ENCODE peak calls at places on chromosomes 5 and 9, in six cellular contexts. F is PC-9, A is fibroblast of the aortic adventitia, T is A673, Y is dorsolateral prefrontal cortex, I is adrenal gland. M is an unnamed sample.

GRCh38 chr5:179484201-179484600 is 66.2 kb upstream of the RUFY1 start:
- DNase-seq in A (no peak), Y (no peak), T (no peak), I (no peak), F (no peak), M (no peak)

GRCh38 chr5:568061-568781 is 43.9 kb upstream of the CEP72 start:
- DNase-seq in T (no peak), A (no peak), Y (no peak), F (no peak), I (no peak), M (no peak)

GRCh38 chr9:127905788-127906191 is 6.4 kb upstream of the ST6GALNAC6 start:
- DNase-seq in A (no peak), T (no peak), F (no peak), Y (no peak), I (no peak), M (no peak)

GRCh38 chr5:83055166-83055565 is 22.0 kb downstream of the TMEM167A start:
- DNase-seq in T (no peak), I (no peak), F (no peak), Y (no peak), A (no peak), M (no peak)

GRCh38 chr9:120783611-120784047 is 9.6 kb downstream of the FBXW2 start:
- DNase-seq in T (peak; percentile 54), I (no peak), A (peak; percentile 62), Y (no peak), F (peak; percentile 96), M (peak; percentile 58)

GRCh38 chr5:99453181-99453580 is 524.4 kb upstream of the CHD1 start:
- DNase-seq in A (no peak), I (no peak), T (no peak), Y (no peak), F (no peak), M (no peak)

GRCh38 chr9:22142681-22143080 is 133.6 kb upstream of the CDKN2B start:
- DNase-seq in T (no peak), A (peak; percentile 53), F (no peak), I (no peak), Y (no peak), M (peak; percentile 50)

GRCh38 chr9:27195191-27195590 is 86.2 kb downstream of the TEK start:
- DNase-seq in A (no peak), I (no peak), T (no peak), F (no peak), Y (no peak), M (no peak)

GRCh38 chr5:147791181-147791580 is 8.7 kb upstream of the JAKMIP2 start:
- DNase-seq in I (no peak), Y (no peak), T (no peak), F (no peak), A (no peak), M (no peak)

GRCh38 chr5:59246470-59247250 is 646.9 kb downstream of the PDE4D start:
- DNase-seq in T (no peak), F (no peak), A (no peak), Y (no peak), I (no peak), M (peak; percentile 15)

GRCh38 chr9:70113403-70114022 is 69.9 kb downstream of the MAMDC2 start:
- DNase-seq in Y (peak; percentile 50), I (peak; percentile 62), T (peak; percentile 60), F (no peak), A (peak; percentile 76), M (peak; percentile 77)

GRCh38 chr5:81851481-81852178 is 100.7 kb upstream of the SSBP2 start:
- DNase-seq in T (peak; percentile 98), I (peak; percentile 96), Y (peak; percentile 97), F (peak; percentile 81), A (peak; percentile 97), M (peak; percentile 98)

GRCh38 chr5:81852277-81853004 is 101.5 kb upstream of the SSBP2 start:
- DNase-seq in I (no peak), T (peak; percentile 21), F (peak; percentile 74), A (peak; percentile 43), Y (no peak), M (peak; percentile 28)

GRCh38 chr5:81854915-81855314 is 104.0 kb upstream of the SSBP2 start:
- DNase-seq in T (peak; percentile 19), F (no peak), Y (no peak), I (no peak), A (peak; percentile 16), M (no peak)

GRCh38 chr5:81854485-81854884 is 103.6 kb upstream of the SSBP2 start:
- DNase-seq in T (peak; percentile 51), Y (no peak), A (no peak), F (no peak), I (no peak), M (peak; percentile 10)

GRCh38 chr5:81853005-81853357 is 102.1 kb upstream of the SSBP2 start:
- DNase-seq in A (no peak), T (no peak), Y (no peak), F (no peak), I (no peak), M (no peak)
- H3K4me3 ChIP-seq in A (peak overlapping the region; percentile 63), T (peak overlapping the region; percentile 37), Y (peak overlapping the region; percentile 70), F (peak overlapping the region; percentile 62), I (no peak overlapping the region), M (no peak overlapping the region)

DNA sequence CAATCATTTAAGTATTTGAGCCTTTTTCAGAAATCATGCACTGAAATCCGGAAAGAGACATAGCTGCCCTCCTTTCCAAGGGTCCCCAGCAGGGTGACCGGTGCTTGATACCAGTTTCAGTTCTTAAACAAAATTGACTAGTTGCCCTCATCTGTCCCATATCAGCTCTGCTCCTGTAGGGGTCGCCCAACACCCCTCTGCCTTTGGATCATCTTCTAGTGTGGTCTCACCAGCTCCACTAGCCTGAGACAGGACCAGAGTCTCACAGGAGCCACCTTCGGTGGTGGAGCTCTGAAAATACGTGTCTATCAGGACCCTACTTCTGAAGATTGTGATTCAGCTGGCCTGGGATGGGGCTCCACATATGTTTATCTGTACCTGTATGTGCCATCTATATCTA is 428.2 kb downstream of the ENC1 start:
- DNase-seq in T (peak; percentile 56), Y (no peak), F (no peak), I (no peak), A (peak; percentile 16), M (peak; percentile 52)
- TF ChIP-seq CTCF in T (peak; percentile 68), Y (no peak), F (peak; percentile 20), I (no peak), A (peak; percentile 34), M (peak; percentile 59)

GRCh38 chr9:6412572-6413364 is at the start of gene UHRF2:
- DNase-seq in F (peak; percentile 82), T (peak; percentile 99), Y (peak; percentile 97), I (peak; percentile 99), A (peak; percentile 97), M (peak; percentile 99)

GRCh38 chr9:6414291-6414690 is 1.3 kb downstream of the UHRF2 start:
- DNase-seq in F (peak; percentile 36), Y (no peak), T (peak; percentile 29), A (peak; percentile 68), I (no peak), M (peak; percentile 55)

GRCh38 chr9:6417186-6417585 is 4.2 kb downstream of the UHRF2 start:
- DNase-seq in T (no peak), F (no peak), A (no peak), Y (no peak), I (no peak), M (no peak)

GRCh38 chr9:6413365-6414263 is 615 bp downstream of the UHRF2 start:
- DNase-seq in F (no peak), T (peak; percentile 30), I (peak; percentile 42), A (no peak), Y (no peak), M (peak; percentile 21)

GRCh38 chr9:6415266-6415665 is 2.3 kb downstream of the UHRF2 start:
- DNase-seq in I (no peak), T (no peak), A (no peak), Y (no peak), F (no peak), M (no peak)
- H3K4me3 ChIP-seq in I (no peak overlapping the region), T (peak overlapping the region; percentile 97), A (peak overlapping the region; percentile 92), Y (peak overlapping the region; percentile 89), F (peak overlapping the region; percentile 79), M (peak overlapping the region; percentile 97)

GRCh38 chr5:126369995-126370731 is 53.0 kb upstream of the GRAMD2B start:
- DNase-seq in I (peak; percentile 11), Y (no peak), A (no peak), F (no peak), T (no peak), M (peak; percentile 49)

GRCh38 chr5:126369083-126369482 is 54.1 kb upstream of the GRAMD2B start:
- DNase-seq in F (no peak), I (no peak), Y (no peak), A (no peak), T (no peak), M (no peak)

GRCh38 chr5:126368239-126368812 is 54.9 kb upstream of the GRAMD2B start:
- DNase-seq in T (no peak), Y (no peak), A (no peak), I (no peak), F (peak; percentile 83), M (no peak)

GRCh38 chr5:126373621-126374416 is 49.4 kb upstream of the GRAMD2B start:
- DNase-seq in T (no peak), A (no peak), F (no peak), Y (no peak), I (no peak), M (peak; percentile 24)

DNA sequence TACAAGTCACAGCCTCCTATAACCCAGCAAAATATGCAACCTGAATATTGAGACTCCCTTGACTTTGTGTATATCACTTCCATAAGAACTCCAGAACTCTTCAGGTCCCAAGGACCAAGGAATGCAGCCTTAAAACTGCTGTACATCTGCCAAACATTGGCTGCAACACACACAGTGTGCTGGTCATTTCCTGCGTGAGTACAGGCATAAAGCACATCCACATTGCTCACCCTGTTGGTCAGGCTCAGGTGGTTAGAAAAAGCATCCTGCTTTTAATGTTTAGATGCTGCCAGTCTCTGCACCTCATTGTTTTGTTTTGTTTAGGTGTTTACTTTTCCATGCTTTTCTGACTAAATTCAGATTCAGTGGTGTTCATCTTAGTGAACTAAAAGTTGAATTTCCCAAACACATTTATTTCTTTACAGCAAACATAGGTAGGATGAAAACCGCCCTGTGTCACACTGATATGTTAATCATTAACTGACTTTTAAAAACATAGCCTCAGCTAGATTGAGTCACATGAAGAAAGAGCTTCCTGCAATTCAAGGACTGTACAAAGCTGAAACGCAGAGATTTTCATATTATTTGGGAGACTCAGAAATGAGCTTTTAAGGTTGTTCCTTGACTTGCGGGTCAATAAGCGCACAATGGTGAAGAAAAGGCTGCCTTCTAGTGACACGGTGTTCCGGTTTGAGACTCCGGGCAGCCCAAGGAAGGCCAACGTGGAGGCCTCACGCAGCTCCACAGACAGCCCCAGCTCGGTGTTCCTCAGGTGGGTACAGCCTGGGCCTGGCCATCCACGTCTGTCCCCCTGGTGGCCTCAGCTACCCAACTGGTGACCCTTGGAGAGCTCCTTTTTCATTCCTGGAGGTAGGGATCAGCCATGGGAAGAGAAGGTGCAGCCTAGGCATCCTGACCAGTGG is 52.2 kb upstream of the GRAMD2B start:
- DNase-seq in I (no peak), F (no peak), A (peak; percentile 60), Y (no peak), T (no peak), M (peak; percentile 79)
- TF ChIP-seq CTCF in I (no peak), F (no peak), A (no peak), Y (no peak), T (no peak), M (no peak)

DNA sequence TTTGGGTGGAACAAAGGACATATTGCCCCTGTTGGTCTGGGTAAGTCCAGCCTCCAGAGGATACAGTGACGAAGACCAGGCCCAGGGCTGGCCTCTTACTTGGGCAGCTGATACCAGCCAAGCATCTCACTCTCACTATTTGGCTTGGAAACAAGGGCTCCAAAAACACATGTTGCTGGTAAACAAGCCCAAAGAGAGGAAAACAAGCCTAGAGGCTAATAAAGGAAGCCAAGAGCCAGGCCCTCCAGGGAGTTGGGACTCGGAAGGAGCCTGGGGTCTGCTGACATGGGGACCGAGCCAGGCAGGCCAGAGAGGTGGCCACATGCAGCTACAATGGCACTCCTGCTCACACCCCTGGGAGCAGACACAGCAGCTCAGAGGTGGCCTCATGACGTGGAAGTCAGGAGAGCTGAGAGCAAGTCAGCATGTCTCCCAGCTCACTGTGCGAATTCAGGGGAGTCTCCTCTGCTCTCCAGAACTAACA is 5.7 kb downstream of the SPARC start:
- DNase-seq in F (no peak), Y (no peak), T (no peak), A (peak; percentile 61), I (no peak), M (peak; percentile 59)
- H3K4me3 ChIP-seq in F (no peak overlapping the region), Y (no peak overlapping the region), T (no peak overlapping the region), A (peak overlapping the region; percentile 55), I (no peak overlapping the region), M (no peak overlapping the region)